ENCODE peak calls at places on chromosomes 16 and 17, in seven cellular contexts. One of them, this sample, is unnamed.
A peak's percentile ranks its signal among the peaks of the same experiment; 100 is the strongest.

GRCh38 chr17:2179615-2180295 is 123.8 kb downstream of the SMG6 start:
- DNase-seq in AG04449: no peak
- DNase-seq in fibroblast of mammary gland: peak; percentile 99
- DNase-seq in left cardiac atrium: peak; percentile 89
- DNase-seq in naive thymus-derived CD8-positive, alpha-beta T cell: no peak
- DNase-seq in stimulated activated CD8-positive, alpha-beta memory T cell treated with anti-CD3 and anti-CD28 coated beads, Interleukin-2, amount 100 ng/mL, for 48 hours: no peak
- DNase-seq in midbrain: peak; percentile 75
- DNase-seq in this sample: peak; percentile 70

GRCh38 chr16:51409001-51409675 is 258.1 kb upstream of the SALL1 start:
- DNase-seq in stimulated activated CD8-positive, alpha-beta memory T cell treated with anti-CD3 and anti-CD28 coated beads, Interleukin-2, amount 100 ng/mL, for 48 hours: no peak
- DNase-seq in midbrain: no peak
- DNase-seq in left cardiac atrium: no peak
- DNase-seq in naive thymus-derived CD8-positive, alpha-beta T cell: no peak
- DNase-seq in AG04449: no peak
- DNase-seq in fibroblast of mammary gland: peak; percentile 89
- DNase-seq in this sample: no peak

GRCh38 chr16:89018605-89019158 is 41.7 kb upstream of the CBFA2T3 start:
- DNase-seq in stimulated activated CD8-positive, alpha-beta memory T cell treated with anti-CD3 and anti-CD28 coated beads, Interleukin-2, amount 100 ng/mL, for 48 hours: no peak
- DNase-seq in naive thymus-derived CD8-positive, alpha-beta T cell: no peak
- DNase-seq in midbrain: no peak
- DNase-seq in AG04449: no peak
- DNase-seq in left cardiac atrium: peak; percentile 14
- DNase-seq in fibroblast of mammary gland: peak; percentile 5
- DNase-seq in this sample: no peak

GRCh38 chr16:25151996-25152395 is 40.5 kb downstream of the LCMT1 start:
- DNase-seq in AG04449: no peak
- DNase-seq in left cardiac atrium: no peak
- DNase-seq in midbrain: no peak
- DNase-seq in naive thymus-derived CD8-positive, alpha-beta T cell: no peak
- DNase-seq in fibroblast of mammary gland: peak; percentile 91
- DNase-seq in stimulated activated CD8-positive, alpha-beta memory T cell treated with anti-CD3 and anti-CD28 coated beads, Interleukin-2, amount 100 ng/mL, for 48 hours: no peak
- DNase-seq in this sample: peak; percentile 25

GRCh38 chr17:44223574-44224046 is 4.1 kb upstream of the UBTF start:
- DNase-seq in stimulated activated CD8-positive, alpha-beta memory T cell treated with anti-CD3 and anti-CD28 coated beads, Interleukin-2, amount 100 ng/mL, for 48 hours: no peak
- DNase-seq in AG04449: no peak
- DNase-seq in naive thymus-derived CD8-positive, alpha-beta T cell: no peak
- DNase-seq in left cardiac atrium: peak; percentile 48
- DNase-seq in fibroblast of mammary gland: peak; percentile 95
- DNase-seq in midbrain: peak; percentile 5
- DNase-seq in this sample: peak; percentile 90

GRCh38 chr16:48523415-48524204 is 86.4 kb downstream of the N4BP1 start:
- DNase-seq in left cardiac atrium: no peak
- DNase-seq in naive thymus-derived CD8-positive, alpha-beta T cell: no peak
- DNase-seq in AG04449: no peak
- DNase-seq in fibroblast of mammary gland: no peak
- DNase-seq in stimulated activated CD8-positive, alpha-beta memory T cell treated with anti-CD3 and anti-CD28 coated beads, Interleukin-2, amount 100 ng/mL, for 48 hours: no peak
- DNase-seq in midbrain: no peak
- DNase-seq in this sample: no peak

GRCh38 chr17:69913241-69914015 is 161.6 kb upstream of the KCNJ16 start:
- DNase-seq in midbrain: no peak
- DNase-seq in AG04449: no peak
- DNase-seq in stimulated activated CD8-positive, alpha-beta memory T cell treated with anti-CD3 and anti-CD28 coated beads, Interleukin-2, amount 100 ng/mL, for 48 hours: no peak
- DNase-seq in left cardiac atrium: no peak
- DNase-seq in naive thymus-derived CD8-positive, alpha-beta T cell: no peak
- DNase-seq in fibroblast of mammary gland: no peak
- DNase-seq in this sample: no peak

GRCh38 chr17:69874220-69874670 is 200.8 kb upstream of the KCNJ16 start:
- DNase-seq in midbrain: no peak
- DNase-seq in naive thymus-derived CD8-positive, alpha-beta T cell: no peak
- DNase-seq in stimulated activated CD8-positive, alpha-beta memory T cell treated with anti-CD3 and anti-CD28 coated beads, Interleukin-2, amount 100 ng/mL, for 48 hours: no peak
- DNase-seq in fibroblast of mammary gland: peak; percentile 82
- DNase-seq in left cardiac atrium: no peak
- DNase-seq in AG04449: peak; percentile 56
- DNase-seq in this sample: peak; percentile 84

GRCh38 chr17:61833536-61834203 is 29.7 kb downstream of the BRIP1 start:
- DNase-seq in naive thymus-derived CD8-positive, alpha-beta T cell: no peak
- DNase-seq in stimulated activated CD8-positive, alpha-beta memory T cell treated with anti-CD3 and anti-CD28 coated beads, Interleukin-2, amount 100 ng/mL, for 48 hours: no peak
- DNase-seq in midbrain: no peak
- DNase-seq in AG04449: peak; percentile 28
- DNase-seq in left cardiac atrium: no peak
- DNase-seq in fibroblast of mammary gland: peak; percentile 64
- DNase-seq in this sample: peak; percentile 66